ENCODE peak calls at places on chromosomes 4 and X, in five cellular contexts. L, A, C, O and H are unnamed samples.

GRCh38 chr4:88818650-88819470 is 121.2 kb upstream of the NAP1L5 start:
- DNase-seq in A (peak; percentile 28), L (no peak), O (peak; percentile 69), C (peak; percentile 50), H (no peak)

GRCh38 chr4:77078401-77078800 is 2.6 kb upstream of the CCNI start:
- DNase-seq in C (no peak), L (no peak), O (no peak), A (no peak), H (no peak)

GRCh38 chr4:145939241-145939640 is 618 bp upstream of the ZNF827 start:
- DNase-seq in O (no peak), L (no peak), C (no peak), A (peak; percentile 7), H (no peak)

GRCh38 chr4:1233641-1234277 is 15.2 kb downstream of the CTBP1 start:
- DNase-seq in C (peak; percentile 33), O (no peak), L (no peak), A (no peak), H (no peak)

GRCh38 chrX:72137846-72138455 is 6.2 kb upstream of the RTL5 start:
- DNase-seq in L (no peak), O (no peak), C (no peak), A (no peak), H (no peak)

GRCh38 chr4:35525192-35525978 is 718.9 kb downstream of the ARAP2 start:
- DNase-seq in O (no peak), L (no peak), A (no peak), C (no peak), H (no peak)

GRCh38 chr4:47002593-47002992 is 9.2 kb upstream of the GABRA4 start:
- DNase-seq in A (no peak), C (peak; percentile 2), O (no peak), L (no peak), H (no peak)

GRCh38 chr4:80322716-80323115 is 12.8 kb upstream of the CFAP299 start:
- DNase-seq in L (no peak), O (no peak), C (peak; percentile 72), A (no peak), H (no peak)

GRCh38 chrX:102765217-102765616 is 44.7 kb downstream of the GPRASP3 start:
- DNase-seq in O (no peak), C (peak; percentile 85), A (no peak), L (no peak), H (no peak)

GRCh38 chr4:139853309-139853708 is 187.7 kb downstream of the MGST2 start:
- DNase-seq in C (no peak), L (no peak), A (no peak), O (no peak), H (no peak)

GRCh38 chrX:7263961-7264360 is 116.0 kb upstream of the PUDP start:
- DNase-seq in L (no peak), A (no peak), C (peak; percentile 48), O (no peak), H (no peak)

GRCh38 chr4:54543088-54543795 is 114.5 kb upstream of the KIT start:
- DNase-seq in C (peak; percentile 99), A (no peak), O (no peak), L (no peak), H (no peak)

GRCh38 chr4:87423313-87424031 is 1.1 kb downstream of the NUDT9 start:
- DNase-seq in A (no peak), L (no peak), C (peak; percentile 24), O (no peak), H (no peak)